ENCODE peak calls at places on chromosome 4, in five cellular contexts. I is CD4-positive, alpha-beta memory T cell; K is sigmoid colon; D is tibial nerve; Y is bronchial epithelial cell. M is an unnamed sample. For H3K27me3 and H3K36me3, the result is how much of the 10 kb centered on the place peaks cover.

GRCh38 chr4:151618858-151619257 is 141.9 kb downstream of the GATB start:
- DNase-seq in I (no peak), K (no peak), Y (no peak), D (no peak), M (no peak)

GRCh38 chr4:77913353-77913752 is 50.7 kb downstream of the MRPL1 start:
- DNase-seq in I (no peak), D (no peak), K (no peak), Y (peak), M (no peak)

GRCh38 chr4:147709999-147710398 is 21.9 kb upstream of the ARHGAP10 start:
- DNase-seq in Y (no peak), D (no peak), I (no peak), K (no peak), M (no peak)

GRCh38 chr4:150215601-150216000 is 137.4 kb downstream of the DCLK2 start:
- DNase-seq in D (no peak), K (no peak), I (no peak), Y (peak), M (no peak)

GRCh38 chr4:118999919-119000318 is 111.3 kb downstream of the SYNPO2 start:
- DNase-seq in Y (no peak), D (no peak), K (no peak), I (no peak), M (no peak)

GRCh38 chr4:81392164-81392563 is 79.5 kb downstream of the RASGEF1B start:
- DNase-seq in Y (no peak), D (no peak), I (no peak), K (no peak), M (no peak)

GRCh38 chr4:113809313-113809712 is 47.8 kb upstream of the CAMK2D start:
- DNase-seq in I (no peak), Y (no peak), K (peak), D (peak), M (peak)

GRCh38 chr4:166491635-166492034 is 618.6 kb downstream of the TLL1 start:
- DNase-seq in Y (no peak), I (no peak), D (no peak), K (no peak), M (no peak)

GRCh38 chr4:8152090-8152864 is 6.3 kb downstream of the ABLIM2 start:
- DNase-seq in I (no peak), K (no peak), D (no peak), Y (no peak), M (no peak)

GRCh38 chr4:158810487-158811215 is 41.8 kb downstream of the FNIP2 start:
- DNase-seq in I (no peak), D (peak), K (peak), Y (peak), M (no peak)

GRCh38 chr4:145481164-145481941 is at the start of gene SMAD1:
- DNase-seq in K (peak), I (no peak), Y (peak), D (peak), M (peak)

GRCh38 chr4:24642941-24643628 is 58.7 kb upstream of the DHX15 start:
- DNase-seq in D (no peak), I (no peak), Y (peak), K (no peak), M (no peak)

GRCh38 chr4:6625256-6625655 is 15.2 kb upstream of the MRFAP1 start:
- DNase-seq in I (no peak), Y (no peak), K (no peak), D (no peak), M (peak)

GRCh38 chr4:8235224-8235623 is 34.3 kb upstream of the HTRA3 start:
- DNase-seq in Y (no peak), I (peak), K (no peak), D (no peak), M (no peak)

GRCh38 chr4:159175989-159176375 is 73.1 kb downstream of the RAPGEF2 start:
- DNase-seq in K (no peak), D (no peak), Y (no peak), I (no peak), M (no peak)

GRCh38 chr4:1972414-1972813 is 36.4 kb downstream of the NELFA start:
- DNase-seq in I (no peak), D (no peak), K (peak), Y (no peak), M (peak)

GRCh38 chr4:1345905-1346780 is 865 bp upstream of the UVSSA start:
- DNase-seq in I (peak), Y (no peak), D (peak), K (peak), M (peak)

GRCh38 chr4:21113496-21114213 is 413.4 kb downstream of the PACRGL start:
- DNase-seq in Y (no peak), I (no peak), K (no peak), D (no peak), M (no peak)

GRCh38 chr4:100826808-100827548 is 309.2 kb upstream of the EMCN start:
- DNase-seq in Y (no peak), I (no peak), D (no peak), K (no peak), M (no peak)

GRCh38 chr4:167219090-167219489 is 15.2 kb downstream of the SPOCK3 start:
- DNase-seq in I (no peak), K (no peak), D (no peak), Y (no peak), M (no peak)

GRCh38 chr4:40524642-40525041 is 105.0 kb downstream of the RBM47 start:
- DNase-seq in D (no peak), Y (no peak), I (no peak), K (no peak), M (no peak)

GRCh38 chr4:157128395-157128794 is 52.4 kb downstream of the GLRB start:
- DNase-seq in Y (peak), I (no peak), K (no peak), D (peak), M (no peak)

GRCh38 chr4:186954956-186955355 is 231.3 kb upstream of the FAT1 start:
- DNase-seq in I (no peak), K (no peak), Y (no peak), D (no peak), M (no peak)

GRCh38 chr4:134885436-134885835 is 683.8 kb upstream of the PABPC4L start:
- DNase-seq in K (no peak), D (no peak), I (no peak), Y (no peak), M (no peak)

GRCh38 chr4:42483426-42484379 is 86.4 kb downstream of the SHISA3 start:
- DNase-seq in D (peak), Y (peak), I (no peak), K (peak), M (no peak)

GRCh38 chr4:24054910-24055309 is 165.1 kb upstream of the PPARGC1A start:
- DNase-seq in I (no peak), Y (peak), D (no peak), K (no peak), M (no peak)

GRCh38 chr4:41509411-41510008 is 28.4 kb upstream of the LIMCH1 start:
- DNase-seq in D (no peak), Y (no peak), K (no peak), I (no peak), M (no peak)

DNA sequence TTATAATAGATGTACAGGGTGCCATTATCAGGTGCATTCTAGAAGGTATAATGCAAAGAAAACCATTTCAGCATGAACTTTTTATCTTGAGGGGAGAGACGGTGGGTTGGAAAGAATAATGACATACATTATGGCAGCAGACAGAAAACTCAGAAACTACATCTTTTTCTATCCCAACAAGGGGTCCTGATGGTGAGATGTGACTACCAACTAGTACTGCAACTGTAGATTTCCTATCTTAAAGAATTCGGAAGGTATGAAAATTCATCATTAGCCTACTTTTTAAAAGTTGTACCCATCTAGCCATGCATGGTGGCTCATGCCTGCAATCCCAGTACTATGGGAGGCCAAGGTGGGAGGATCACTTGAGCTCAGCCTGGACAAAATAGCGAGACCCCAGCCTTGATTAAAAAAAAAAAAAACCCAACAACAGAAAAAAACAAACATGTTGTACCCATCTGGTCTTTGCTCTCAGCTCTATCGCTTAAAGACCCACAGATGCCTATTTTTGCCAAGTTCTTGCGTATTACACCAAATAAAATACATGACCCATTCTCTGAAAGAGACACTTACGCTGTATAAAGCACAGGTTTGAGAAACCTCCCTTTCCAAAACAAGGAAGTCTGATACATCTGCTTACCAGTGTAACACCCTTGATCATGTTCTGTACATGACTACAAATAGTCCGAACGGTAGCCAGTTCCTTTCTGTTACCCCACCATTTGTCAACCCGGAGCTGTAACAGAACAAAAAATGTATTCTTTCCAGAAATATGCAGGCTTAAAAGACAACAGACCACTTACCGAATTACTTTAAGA is 1.6 kb downstream of the RPL9 start:
- DNase-seq in K (no peak), Y (no peak), D (no peak), I (no peak), M (no peak)
- H3K4me3 ChIP-seq in K (peak), Y (peak), D (peak), I (peak), M (peak)

DNA sequence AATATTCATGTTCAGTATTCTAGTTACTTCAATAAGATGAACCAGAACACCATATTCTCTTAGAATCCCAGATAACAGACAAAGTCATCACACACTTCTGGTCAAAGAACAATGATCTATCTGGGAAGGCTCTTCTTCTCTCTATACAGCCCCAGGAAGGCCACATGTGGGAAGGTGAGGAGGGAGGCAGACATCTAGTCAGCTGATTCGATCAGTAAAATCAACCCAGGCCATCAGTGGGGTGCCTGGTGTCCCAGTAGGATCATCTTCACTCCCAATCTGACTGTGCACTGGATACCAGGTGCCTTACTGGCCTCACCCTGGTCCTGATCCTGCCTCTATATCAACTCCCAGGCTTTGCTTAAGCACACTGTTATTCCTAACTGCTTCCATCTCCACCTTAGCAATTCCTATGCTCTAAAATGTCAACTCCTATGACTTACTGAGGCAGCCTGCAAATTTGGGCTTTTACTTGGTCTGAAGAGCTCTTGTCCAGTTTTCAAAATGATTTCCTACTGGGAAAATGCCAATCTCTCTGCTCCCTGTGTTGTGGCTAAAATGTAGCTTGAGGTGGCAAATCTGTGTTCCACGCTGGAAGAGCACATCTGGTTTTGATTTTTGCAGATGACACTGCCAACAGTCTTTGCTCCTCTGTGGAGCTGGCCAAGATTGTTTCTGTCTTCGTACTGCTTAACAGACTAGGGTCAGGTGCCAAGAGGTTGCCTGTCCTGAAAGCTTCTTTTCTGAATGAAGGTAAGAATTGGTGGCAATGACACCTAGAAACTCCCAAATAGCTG is 128.7 kb downstream of the MGST2 start:
- DNase-seq in I (no peak), D (peak), Y (no peak), K (no peak), M (no peak)
- H3K27me3 ChIP-seq in I (under half), D (under half), Y (under half), K (under half), M (under half)

GRCh38 chr4:37517326-37517725 is 168.8 kb downstream of the RELL1 start:
- DNase-seq in K (no peak), Y (peak), D (no peak), I (no peak), M (no peak)
- H3K36me3 ChIP-seq in K (under half), Y (under half), D (under half), I (under half), M (under half)

GRCh38 chr4:153467897-153468262 is 1.7 kb downstream of the TMEM131L start:
- DNase-seq in K (no peak), D (no peak), I (peak), Y (no peak), M (no peak)
- H3K4me3 ChIP-seq in K (peak), D (peak), I (peak), Y (no peak), M (no peak)

GRCh38 chr4:110619001-110619350 is 3.9 kb downstream of the PITX2 start:
- DNase-seq in I (no peak), D (no peak), Y (no peak), K (no peak), M (no peak)
- H3K27me3 ChIP-seq in I (half or more), D (under half), Y (half or more), K (half or more), M (half or more)

M was measured in H7.